ENCODE peak calls at places on chromosomes 6 and 20, in eight cellular contexts. L, D, N, Z, U, R, K and I are unnamed samples.

GRCh38 chr20:719068-719467 is 43.5 kb upstream of the SCRT2 start:
- DNase-seq in L (no peak), N (no peak), U (no peak), D (no peak), K (no peak), Z (no peak), R (no peak), I (no peak)

GRCh38 chr6:168277274-168277669 is 42.3 kb downstream of the DACT2 start:
- DNase-seq in N (no peak), L (peak; percentile 86), K (no peak), Z (no peak), U (no peak), R (no peak), D (no peak), I (no peak)

GRCh38 chr6:148874698-148875293 is 128.0 kb downstream of the UST start:
- DNase-seq in Z (no peak), N (no peak), U (no peak), L (no peak), R (peak; percentile 58), K (no peak), D (no peak), I (no peak)

GRCh38 chr6:152669894-152670293 is 27.8 kb upstream of the MYCT1 start:
- DNase-seq in U (no peak), Z (peak; percentile 11), K (peak; percentile 33), D (peak; percentile 50), R (no peak), L (no peak), N (no peak), I (no peak)

GRCh38 chr20:63495771-63496403 is 3.0 kb downstream of the EEF1A2 start:
- DNase-seq in Z (peak; percentile 72), D (peak; percentile 8), L (peak; percentile 85), U (peak; percentile 18), R (peak; percentile 89), K (no peak), N (peak; percentile 82), I (no peak)

GRCh38 chr20:3687655-3688054 is 5.8 kb upstream of the ADAM33 start:
- DNase-seq in L (no peak), Z (peak; percentile 86), R (no peak), D (no peak), N (no peak), K (peak; percentile 39), U (no peak), I (peak; percentile 69)

GRCh38 chr20:34806255-34806654 is 19.2 kb downstream of the NCOA6 start:
- DNase-seq in Z (no peak), L (no peak), D (no peak), R (no peak), N (no peak), U (no peak), K (no peak), I (no peak)

GRCh38 chr20:4041748-4042411 is 26.5 kb upstream of the RNF24 start:
- DNase-seq in D (no peak), K (peak; percentile 95), U (no peak), Z (peak; percentile 73), L (peak; percentile 98), N (peak; percentile 16), R (peak; percentile 75), I (peak; percentile 69)

GRCh38 chr6:14747881-14748520 is 497.9 kb upstream of the JARID2 start:
- DNase-seq in N (peak; percentile 61), L (no peak), R (peak; percentile 2), K (no peak), U (no peak), D (no peak), Z (peak; percentile 76), I (no peak)